ENCODE peak calls at places on chromosomes 11 and 22, in five cellular contexts. One of them, this sample, is unnamed.

GRCh38 chr22:46173152-46173551 is 22.8 kb downstream of the PPARA start:
- DNase-seq in left colon: no peak
- DNase-seq in chondrocyte: no peak
- DNase-seq in mucosa of descending colon: no peak
- DNase-seq in stimulated activated effector memory CD8-positive, alpha-beta T cell treated with anti-CD3 and anti-CD28 coated beads, Interleukin-12 subunit alpha, Interleukin-12 subunit beta, amount 100 ng/mL, for 72 hours: no peak
- DNase-seq in this sample: no peak

GRCh38 chr22:45319319-45319675 is 9.6 kb downstream of the FAM118A start:
- DNase-seq in left colon: no peak
- DNase-seq in chondrocyte: no peak
- DNase-seq in mucosa of descending colon: no peak
- DNase-seq in stimulated activated effector memory CD8-positive, alpha-beta T cell treated with anti-CD3 and anti-CD28 coated beads, Interleukin-12 subunit alpha, Interleukin-12 subunit beta, amount 100 ng/mL, for 72 hours: peak
- DNase-seq in this sample: no peak

GRCh38 chr22:20659920-20660319 is 114.0 kb upstream of the SERPIND1 start:
- DNase-seq in left colon: no peak
- DNase-seq in chondrocyte: no peak
- DNase-seq in mucosa of descending colon: no peak
- DNase-seq in stimulated activated effector memory CD8-positive, alpha-beta T cell treated with anti-CD3 and anti-CD28 coated beads, Interleukin-12 subunit alpha, Interleukin-12 subunit beta, amount 100 ng/mL, for 72 hours: no peak
- DNase-seq in this sample: no peak

GRCh38 chr22:17820879-17821439 is 46.7 kb upstream of the BID start:
- DNase-seq in left colon: no peak
- DNase-seq in chondrocyte: no peak
- DNase-seq in mucosa of descending colon: no peak
- DNase-seq in stimulated activated effector memory CD8-positive, alpha-beta T cell treated with anti-CD3 and anti-CD28 coated beads, Interleukin-12 subunit alpha, Interleukin-12 subunit beta, amount 100 ng/mL, for 72 hours: no peak
- DNase-seq in this sample: no peak

GRCh38 chr11:92693146-92693545 is 276.3 kb upstream of the MTNR1B start:
- DNase-seq in left colon: no peak
- DNase-seq in chondrocyte: no peak
- DNase-seq in mucosa of descending colon: no peak
- DNase-seq in stimulated activated effector memory CD8-positive, alpha-beta T cell treated with anti-CD3 and anti-CD28 coated beads, Interleukin-12 subunit alpha, Interleukin-12 subunit beta, amount 100 ng/mL, for 72 hours: no peak
- DNase-seq in this sample: no peak

GRCh38 chr22:20206709-20207215 is 55.9 kb upstream of the CCDC188 start:
- DNase-seq in left colon: peak
- DNase-seq in chondrocyte: no peak
- DNase-seq in mucosa of descending colon: peak
- DNase-seq in stimulated activated effector memory CD8-positive, alpha-beta T cell treated with anti-CD3 and anti-CD28 coated beads, Interleukin-12 subunit alpha, Interleukin-12 subunit beta, amount 100 ng/mL, for 72 hours: peak
- DNase-seq in this sample: no peak

GRCh38 chr11:46618789-46619188 is 1.4 kb downstream of the ATG13 start:
- DNase-seq in left colon: no peak
- DNase-seq in chondrocyte: no peak
- DNase-seq in mucosa of descending colon: no peak
- DNase-seq in stimulated activated effector memory CD8-positive, alpha-beta T cell treated with anti-CD3 and anti-CD28 coated beads, Interleukin-12 subunit alpha, Interleukin-12 subunit beta, amount 100 ng/mL, for 72 hours: no peak
- DNase-seq in this sample: no peak

GRCh38 chr11:123729602-123730001 is 11.9 kb downstream of the ZNF202 start:
- DNase-seq in left colon: no peak
- DNase-seq in chondrocyte: no peak
- DNase-seq in mucosa of descending colon: no peak
- DNase-seq in stimulated activated effector memory CD8-positive, alpha-beta T cell treated with anti-CD3 and anti-CD28 coated beads, Interleukin-12 subunit alpha, Interleukin-12 subunit beta, amount 100 ng/mL, for 72 hours: no peak
- DNase-seq in this sample: no peak

GRCh38 chr11:93497575-93497974 is 45.6 kb downstream of the SMCO4 start:
- DNase-seq in left colon: no peak
- DNase-seq in chondrocyte: no peak
- DNase-seq in mucosa of descending colon: no peak
- DNase-seq in stimulated activated effector memory CD8-positive, alpha-beta T cell treated with anti-CD3 and anti-CD28 coated beads, Interleukin-12 subunit alpha, Interleukin-12 subunit beta, amount 100 ng/mL, for 72 hours: no peak
- DNase-seq in this sample: no peak

GRCh38 chr11:126163074-126163700 is 48.3 kb downstream of the RPUSD4 start:
- DNase-seq in left colon: no peak
- DNase-seq in chondrocyte: no peak
- DNase-seq in mucosa of descending colon: no peak
- DNase-seq in stimulated activated effector memory CD8-positive, alpha-beta T cell treated with anti-CD3 and anti-CD28 coated beads, Interleukin-12 subunit alpha, Interleukin-12 subunit beta, amount 100 ng/mL, for 72 hours: no peak
- DNase-seq in this sample: no peak

GRCh38 chr11:13114566-13115465 is 105.7 kb downstream of the RASSF10 start:
- DNase-seq in left colon: peak
- DNase-seq in chondrocyte: no peak
- DNase-seq in mucosa of descending colon: no peak
- DNase-seq in stimulated activated effector memory CD8-positive, alpha-beta T cell treated with anti-CD3 and anti-CD28 coated beads, Interleukin-12 subunit alpha, Interleukin-12 subunit beta, amount 100 ng/mL, for 72 hours: no peak
- DNase-seq in this sample: peak

GRCh38 chr11:109547356-109548027 is 125.5 kb downstream of the C11orf87 start:
- DNase-seq in left colon: no peak
- DNase-seq in chondrocyte: no peak
- DNase-seq in mucosa of descending colon: no peak
- DNase-seq in stimulated activated effector memory CD8-positive, alpha-beta T cell treated with anti-CD3 and anti-CD28 coated beads, Interleukin-12 subunit alpha, Interleukin-12 subunit beta, amount 100 ng/mL, for 72 hours: no peak
- DNase-seq in this sample: no peak

GRCh38 chr11:119676461-119677020 is 52.5 kb downstream of the NECTIN1 start:
- DNase-seq in left colon: no peak
- DNase-seq in chondrocyte: no peak
- DNase-seq in mucosa of descending colon: no peak
- DNase-seq in stimulated activated effector memory CD8-positive, alpha-beta T cell treated with anti-CD3 and anti-CD28 coated beads, Interleukin-12 subunit alpha, Interleukin-12 subunit beta, amount 100 ng/mL, for 72 hours: no peak
- DNase-seq in this sample: no peak

GRCh38 chr22:22748756-22749155 is 104.3 kb downstream of the GGTLC2 start:
- DNase-seq in left colon: no peak
- DNase-seq in chondrocyte: no peak
- DNase-seq in mucosa of descending colon: no peak
- DNase-seq in stimulated activated effector memory CD8-positive, alpha-beta T cell treated with anti-CD3 and anti-CD28 coated beads, Interleukin-12 subunit alpha, Interleukin-12 subunit beta, amount 100 ng/mL, for 72 hours: no peak
- DNase-seq in this sample: no peak

GRCh38 chr22:49048591-49048990 is 779.1 kb downstream of the BRD1 start:
- DNase-seq in left colon: no peak
- DNase-seq in chondrocyte: no peak
- DNase-seq in mucosa of descending colon: no peak
- DNase-seq in stimulated activated effector memory CD8-positive, alpha-beta T cell treated with anti-CD3 and anti-CD28 coated beads, Interleukin-12 subunit alpha, Interleukin-12 subunit beta, amount 100 ng/mL, for 72 hours: no peak
- DNase-seq in this sample: no peak

GRCh38 chr22:50627452-50627913 is 469 bp downstream of the ARSA start:
- DNase-seq in left colon: peak
- DNase-seq in chondrocyte: no peak
- DNase-seq in mucosa of descending colon: no peak
- DNase-seq in stimulated activated effector memory CD8-positive, alpha-beta T cell treated with anti-CD3 and anti-CD28 coated beads, Interleukin-12 subunit alpha, Interleukin-12 subunit beta, amount 100 ng/mL, for 72 hours: no peak
- DNase-seq in this sample: no peak

GRCh38 chr22:29143848-29144785 is 61.6 kb upstream of the EMID1 start:
- DNase-seq in left colon: no peak
- DNase-seq in chondrocyte: no peak
- DNase-seq in mucosa of descending colon: no peak
- DNase-seq in stimulated activated effector memory CD8-positive, alpha-beta T cell treated with anti-CD3 and anti-CD28 coated beads, Interleukin-12 subunit alpha, Interleukin-12 subunit beta, amount 100 ng/mL, for 72 hours: no peak
- DNase-seq in this sample: no peak

GRCh38 chr22:45155050-45155840 is 8.5 kb upstream of the NUP50 start:
- DNase-seq in left colon: no peak
- DNase-seq in chondrocyte: no peak
- DNase-seq in mucosa of descending colon: no peak
- DNase-seq in stimulated activated effector memory CD8-positive, alpha-beta T cell treated with anti-CD3 and anti-CD28 coated beads, Interleukin-12 subunit alpha, Interleukin-12 subunit beta, amount 100 ng/mL, for 72 hours: peak
- DNase-seq in this sample: no peak